ENCODE peak calls at places on chromosomes 6 and 20, in six cellular contexts. W is A549, Z is WTC11, B is HepG2, A is H1, D is K562. O is an unnamed sample.

GRCh38 chr6:24517659-24518538 is 23.1 kb downstream of the ALDH5A1 start:
- DNase-seq in W (no peak), Z (no peak), B (no peak), A (no peak), D (no peak), O (no peak)

GRCh38 chr6:38933426-38933825 is 115.2 kb upstream of the GLP1R start:
- DNase-seq in A (no peak), B (peak), D (no peak), Z (no peak), W (peak), O (peak)

GRCh38 chr6:127952831-127953230 is 52.0 kb upstream of the THEMIS start:
- DNase-seq in W (no peak), B (no peak), Z (no peak), A (no peak), D (no peak), O (no peak)

GRCh38 chr6:74932214-74932923 is 273.5 kb downstream of the COL12A1 start:
- DNase-seq in A (no peak), B (no peak), D (no peak), Z (no peak), W (no peak), O (no peak)

GRCh38 chr20:3431109-3431508 is 23.6 kb upstream of the DNAAF9 start:
- DNase-seq in B (no peak), D (no peak), Z (no peak), A (no peak), W (no peak), O (no peak)

GRCh38 chr6:154907293-154907692 is 87.8 kb upstream of the TIAM2 start:
- DNase-seq in Z (no peak), A (no peak), W (no peak), D (no peak), B (no peak), O (no peak)

GRCh38 chr20:50580016-50580747 is 70.0 kb downstream of the PTPN1 start:
- DNase-seq in W (peak), B (peak), A (peak), Z (peak), D (peak), O (peak)

GRCh38 chr6:80425089-80425823 is 318.8 kb downstream of the BCKDHB start:
- DNase-seq in B (no peak), D (no peak), A (no peak), Z (no peak), W (no peak), O (no peak)

GRCh38 chr6:113645576-113645970 is 211.6 kb upstream of the MARCKS start:
- DNase-seq in Z (no peak), D (no peak), W (no peak), B (peak), A (no peak), O (no peak)

GRCh38 chr20:37262516-37262915 is 902 bp upstream of the GHRH start:
- DNase-seq in D (no peak), Z (no peak), B (no peak), A (no peak), W (no peak), O (no peak)

GRCh38 chr20:31603822-31604566 is 1.1 kb upstream of the ID1 start:
- DNase-seq in W (peak), A (peak), B (peak), D (peak), Z (peak), O (peak)

GRCh38 chr6:163014736-163015135 is 287.0 kb downstream of the PACRG start:
- DNase-seq in D (no peak), W (no peak), B (no peak), A (no peak), Z (no peak), O (no peak)

GRCh38 chr6:56463443-56463842 is 179.2 kb downstream of the DST start:
- DNase-seq in B (no peak), Z (no peak), D (no peak), W (no peak), A (no peak), O (no peak)

GRCh38 chr6:129501401-129502051 is 208.5 kb downstream of the ARHGAP18 start:
- DNase-seq in B (peak), Z (no peak), A (no peak), D (peak), W (no peak), O (peak)

GRCh38 chr6:169188051-169188863 is 65.4 kb downstream of the THBS2 start:
- DNase-seq in W (no peak), Z (no peak), D (no peak), A (no peak), B (no peak), O (no peak)

GRCh38 chr6:100923481-100923880 is 42.4 kb upstream of the ASCC3 start:
- DNase-seq in B (no peak), A (no peak), Z (no peak), W (no peak), D (no peak), O (no peak)

GRCh38 chr20:24678351-24679106 is 209.1 kb downstream of the SYNDIG1 start:
- DNase-seq in Z (no peak), B (no peak), D (no peak), W (no peak), A (no peak), O (no peak)

GRCh38 chr6:20946037-20946436 is 411.8 kb downstream of the CDKAL1 start:
- DNase-seq in Z (no peak), D (no peak), W (no peak), A (no peak), B (peak), O (no peak)

GRCh38 chr20:40192083-40192482 is 497.0 kb downstream of the MAFB start:
- DNase-seq in A (no peak), Z (no peak), D (no peak), W (no peak), B (no peak), O (no peak)

GRCh38 chr6:1868561-1869261 is 259.0 kb downstream of the FOXC1 start:
- DNase-seq in W (no peak), D (no peak), Z (no peak), A (no peak), B (no peak), O (no peak)

GRCh38 chr20:53857723-53858236 is 212.6 kb downstream of the BCAS1 start:
- DNase-seq in D (no peak), W (no peak), A (no peak), Z (no peak), B (no peak), O (peak)

GRCh38 chr6:66478705-66479104 is 771.7 kb upstream of the EYS start:
- DNase-seq in W (no peak), D (no peak), B (peak), A (no peak), Z (no peak), O (no peak)

GRCh38 chr6:151493495-151494234 is at the start of gene CCDC170:
- DNase-seq in D (no peak), B (peak), W (peak), A (peak), Z (peak), O (peak)

GRCh38 chr6:70423189-70424133 is 10.2 kb downstream of the FAM135A start:
- DNase-seq in W (no peak), A (no peak), B (peak), D (no peak), Z (no peak), O (no peak)

GRCh38 chr6:5167501-5167900 is 82.4 kb downstream of the PPP1R3G start:
- DNase-seq in A (no peak), B (no peak), Z (no peak), W (no peak), D (no peak), O (peak)

GRCh38 chr20:10947726-10948125 is 273.9 kb upstream of the JAG1 start:
- DNase-seq in D (no peak), B (no peak), A (no peak), W (no peak), Z (no peak), O (no peak)

GRCh38 chr6:111329882-111330633 is 153.0 kb downstream of the REV3L start:
- DNase-seq in A (no peak), W (no peak), B (no peak), D (no peak), Z (no peak), O (no peak)

GRCh38 chr6:31353508-31353907 is 3.5 kb downstream of the HLA-B start:
- DNase-seq in B (no peak), D (no peak), A (no peak), W (no peak), Z (no peak), O (no peak)

GRCh38 chr20:59744756-59745155 is 140.4 kb downstream of the PHACTR3 start:
- DNase-seq in A (no peak), D (no peak), W (no peak), Z (no peak), B (no peak), O (no peak)

GRCh38 chr20:535958-536357 is 7.6 kb downstream of the CSNK2A1 start:
- DNase-seq in W (no peak), A (no peak), B (no peak), D (no peak), Z (no peak), O (peak)

GRCh38 chr6:108169801-108170606 is 4.2 kb downstream of the NR2E1 start:
- DNase-seq in D (no peak), W (no peak), B (no peak), Z (peak), A (peak), O (no peak)

GRCh38 chr20:47236639-47236900 is 119.9 kb downstream of the ZMYND8 start:
- DNase-seq in D (no peak), Z (no peak), B (no peak), W (no peak), A (no peak), O (no peak)

GRCh38 chr20:31664696-31665354 is 27.1 kb downstream of the COX4I2 start:
- DNase-seq in Z (no peak), B (no peak), W (no peak), D (no peak), A (no peak), O (no peak)

GRCh38 chr6:80728830-80729229 is 622.4 kb downstream of the BCKDHB start:
- DNase-seq in W (no peak), B (no peak), D (no peak), Z (no peak), A (no peak), O (no peak)

DNA sequence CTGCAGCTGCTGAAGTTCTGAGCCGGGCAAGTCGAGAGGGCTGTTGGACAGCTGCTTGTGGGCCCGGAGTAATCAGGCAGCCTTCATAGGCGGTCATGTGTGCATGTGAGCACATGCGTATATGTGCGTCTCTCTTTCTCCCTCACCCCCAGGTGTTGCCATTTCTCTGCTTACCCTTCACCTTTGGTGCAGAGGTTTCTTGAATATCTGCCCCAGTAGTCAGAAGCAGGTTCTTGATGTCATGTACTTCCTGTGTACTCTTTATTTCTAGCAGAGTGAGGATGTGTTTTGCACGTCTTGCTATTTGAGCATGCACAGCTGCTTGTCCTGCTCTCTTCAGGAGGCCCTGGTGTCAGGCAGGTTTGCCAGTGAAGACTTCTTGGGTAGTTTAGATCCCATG is 21.2 kb upstream of the MAPK13 start:
- DNase-seq in B (no peak), D (no peak), W (no peak), A (no peak), Z (no peak), O (no peak)
- TF ChIP-seq JUN in B (no peak), D (no peak), W (no peak), A (no peak), Z (no peak), O (no peak)

GRCh38 chr20:44657875-44658274 is 6.4 kb upstream of the ADA start:
- DNase-seq in D (no peak), Z (no peak), B (no peak), A (no peak), W (no peak), O (no peak)

GRCh38 chr20:44653536-44653935 is 2.0 kb upstream of the ADA start:
- DNase-seq in Z (no peak), A (no peak), D (no peak), B (no peak), W (no peak), O (no peak)

GRCh38 chr20:44659931-44660330 is 8.4 kb upstream of the ADA start:
- DNase-seq in B (no peak), Z (no peak), W (no peak), D (no peak), A (no peak), O (no peak)

GRCh38 chr20:44658810-44659209 is 7.3 kb upstream of the ADA start:
- DNase-seq in A (no peak), Z (no peak), W (no peak), D (no peak), B (no peak), O (no peak)

GRCh38 chr20:44656447-44656846 is 4.9 kb upstream of the ADA start:
- DNase-seq in B (no peak), A (no peak), Z (no peak), D (no peak), W (no peak), O (no peak)
- TF ChIP-seq JUN in B (no peak), A (no peak), Z (no peak), D (no peak), W (no peak), O (no peak)

GRCh38 chr6:44222987-44223470 is 366 bp upstream of the SLC29A1 start:
- DNase-seq in Z (no peak), D (no peak), W (peak), B (no peak), A (no peak), O (peak)

GRCh38 chr6:44223471-44224153 is at the start of gene SLC29A1:
- DNase-seq in W (peak), A (peak), Z (peak), D (peak), B (peak), O (peak)

GRCh38 chr6:44221961-44222335 is 1.4 kb upstream of the SLC29A1 start:
- DNase-seq in B (no peak), Z (no peak), W (no peak), A (no peak), D (no peak), O (no peak)

GRCh38 chr6:44221291-44221960 is 2.0 kb upstream of the SLC29A1 start:
- DNase-seq in Z (peak), W (peak), B (peak), D (peak), A (peak), O (peak)

DNA sequence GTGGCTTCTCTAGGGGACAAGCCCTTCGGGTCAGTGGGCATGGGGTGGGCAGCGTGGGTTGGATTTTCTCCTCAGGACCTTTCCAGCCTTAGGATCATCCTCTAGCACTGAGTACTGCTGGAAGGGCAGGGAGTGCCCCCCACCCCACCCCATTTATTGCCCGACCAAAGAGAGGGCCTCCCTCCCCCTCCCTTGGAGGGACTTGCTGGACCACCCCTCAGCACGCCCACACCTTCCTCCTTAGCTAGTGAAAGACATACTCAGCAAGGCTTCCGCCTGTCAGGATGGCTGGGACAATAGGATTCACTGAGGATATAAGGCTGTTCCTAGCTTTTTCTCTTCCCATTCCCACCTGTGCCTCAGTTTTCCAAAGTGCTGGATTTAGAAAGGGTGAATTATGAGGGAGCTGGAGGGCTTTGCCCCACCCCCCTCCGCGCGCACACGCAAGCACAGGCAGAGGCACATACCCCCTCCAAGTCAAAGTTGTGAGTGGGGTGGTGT is 859 bp upstream of the SLC29A1 start:
- DNase-seq in Z (no peak), B (no peak), D (no peak), A (no peak), W (no peak), O (peak)
- TF ChIP-seq JUN in Z (no peak), B (no peak), D (no peak), A (no peak), W (no peak), O (no peak)

GRCh38 chr20:61024390-61024789 is 227.7 kb upstream of the CDH4 start:
- DNase-seq in W (no peak), B (no peak), A (no peak), Z (no peak), D (no peak), O (no peak)
- TF ChIP-seq JUN in W (no peak), B (no peak), A (no peak), Z (no peak), D (no peak), O (no peak)

GRCh38 chr6:166929534-166930189 is 26.7 kb downstream of the RNASET2 start:
- DNase-seq in B (no peak), Z (no peak), A (no peak), W (no peak), D (no peak), O (no peak)

GRCh38 chr6:166932116-166932515 is 24.2 kb downstream of the RNASET2 start:
- DNase-seq in A (no peak), D (no peak), B (no peak), Z (no peak), W (no peak), O (no peak)

GRCh38 chr6:166928644-166929515 is 27.5 kb downstream of the RNASET2 start:
- DNase-seq in B (no peak), W (no peak), Z (no peak), D (no peak), A (no peak), O (no peak)

GRCh38 chr6:166931426-166931970 is 24.9 kb downstream of the RNASET2 start:
- DNase-seq in Z (no peak), D (no peak), A (no peak), B (no peak), W (no peak), O (no peak)

DNA sequence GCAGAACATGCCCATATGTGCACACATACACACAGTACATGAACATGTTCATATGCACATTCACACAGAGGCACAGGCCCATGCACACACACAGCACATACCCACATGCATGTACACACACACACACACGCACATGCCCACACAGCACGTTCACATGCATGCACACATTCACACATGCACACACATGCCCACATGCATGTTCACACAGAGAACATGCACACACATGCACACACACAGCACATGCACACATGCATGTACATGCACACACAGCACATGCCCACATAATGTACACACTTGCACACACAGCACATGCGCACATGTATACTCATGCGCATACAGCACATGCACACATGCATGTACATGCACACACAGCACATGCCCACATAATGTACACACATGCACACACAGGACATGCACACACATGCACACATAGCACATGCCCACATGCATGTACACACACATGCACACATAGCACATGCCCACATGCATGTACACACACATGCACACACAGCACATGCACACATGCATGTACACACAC is 25.9 kb downstream of the RNASET2 start:
- DNase-seq in B (no peak), Z (no peak), W (no peak), D (no peak), A (no peak), O (no peak)
- TF ChIP-seq JUN in B (no peak), Z (no peak), W (no peak), D (no peak), A (no peak), O (no peak)

O was measured in endothelial cell of umbilical vein.